ENCODE peak calls at places on chromosomes 5 and 9, in six cellular contexts. P is adrenal gland, B is stomach, V is uterus, Q is RWPE2, W is MM.1S. Z is an unnamed sample.

GRCh38 chr5:1441166-1441865 is 3.9 kb downstream of the SLC6A3 start:
- DNase-seq in P (no peak), B (no peak), V (no peak), Q (peak; percentile 70), W (no peak), Z (no peak)

GRCh38 chr9:5908918-5909317 is 18.2 kb downstream of the MLANA start:
- DNase-seq in P (no peak), B (no peak), V (no peak), Q (no peak), W (no peak), Z (no peak)

GRCh38 chr5:157449011-157449723 is 10.8 kb upstream of the NIPAL4 start:
- DNase-seq in P (peak; percentile 77), B (peak; percentile 80), V (peak; percentile 68), Q (no peak), W (no peak), Z (peak; percentile 76)

GRCh38 chr5:96966801-96967200 is 30.9 kb downstream of the LNPEP start:
- DNase-seq in P (no peak), B (no peak), V (no peak), Q (no peak), W (no peak), Z (no peak)

GRCh38 chr5:176731506-176732192 is 78.7 kb upstream of the UNC5A start:
- DNase-seq in P (no peak), B (no peak), V (no peak), Q (peak; percentile 48), W (no peak), Z (no peak)

GRCh38 chr5:19988447-19988846 is 447 bp upstream of the CDH18 start:
- DNase-seq in P (no peak), B (no peak), V (no peak), Q (no peak), W (no peak), Z (no peak)

GRCh38 chr5:74767579-74767913 is 497 bp downstream of the NSA2 start:
- DNase-seq in P (peak; percentile 71), B (no peak), V (no peak), Q (no peak), W (peak; percentile 20), Z (no peak)

GRCh38 chr5:72459089-72459661 is 48.0 kb downstream of the ZNF366 start:
- DNase-seq in P (no peak), B (no peak), V (no peak), Q (no peak), W (no peak), Z (no peak)

GRCh38 chr5:95730011-95730700 is 980 bp upstream of the RHOBTB3 start:
- DNase-seq in P (no peak), B (no peak), V (no peak), Q (no peak), W (no peak), Z (no peak)

GRCh38 chr5:55159763-55160492 is at the start of gene GPX8:
- DNase-seq in P (peak; percentile 24), B (no peak), V (peak; percentile 34), Q (no peak), W (peak; percentile 41), Z (no peak)

GRCh38 chr9:133523096-133523495 is 1.7 kb downstream of the MYMK start:
- DNase-seq in P (no peak), B (no peak), V (no peak), Q (no peak), W (no peak), Z (no peak)

GRCh38 chr5:176803943-176804498 is 6.3 kb upstream of the UNC5A start:
- DNase-seq in P (peak; percentile 15), B (no peak), V (no peak), Q (no peak), W (peak; percentile 46), Z (no peak)

GRCh38 chr9:124180557-124180956 is 77.2 kb upstream of the NEK6 start:
- DNase-seq in P (peak; percentile 41), B (peak; percentile 59), V (no peak), Q (no peak), W (no peak), Z (peak; percentile 78)

DNA sequence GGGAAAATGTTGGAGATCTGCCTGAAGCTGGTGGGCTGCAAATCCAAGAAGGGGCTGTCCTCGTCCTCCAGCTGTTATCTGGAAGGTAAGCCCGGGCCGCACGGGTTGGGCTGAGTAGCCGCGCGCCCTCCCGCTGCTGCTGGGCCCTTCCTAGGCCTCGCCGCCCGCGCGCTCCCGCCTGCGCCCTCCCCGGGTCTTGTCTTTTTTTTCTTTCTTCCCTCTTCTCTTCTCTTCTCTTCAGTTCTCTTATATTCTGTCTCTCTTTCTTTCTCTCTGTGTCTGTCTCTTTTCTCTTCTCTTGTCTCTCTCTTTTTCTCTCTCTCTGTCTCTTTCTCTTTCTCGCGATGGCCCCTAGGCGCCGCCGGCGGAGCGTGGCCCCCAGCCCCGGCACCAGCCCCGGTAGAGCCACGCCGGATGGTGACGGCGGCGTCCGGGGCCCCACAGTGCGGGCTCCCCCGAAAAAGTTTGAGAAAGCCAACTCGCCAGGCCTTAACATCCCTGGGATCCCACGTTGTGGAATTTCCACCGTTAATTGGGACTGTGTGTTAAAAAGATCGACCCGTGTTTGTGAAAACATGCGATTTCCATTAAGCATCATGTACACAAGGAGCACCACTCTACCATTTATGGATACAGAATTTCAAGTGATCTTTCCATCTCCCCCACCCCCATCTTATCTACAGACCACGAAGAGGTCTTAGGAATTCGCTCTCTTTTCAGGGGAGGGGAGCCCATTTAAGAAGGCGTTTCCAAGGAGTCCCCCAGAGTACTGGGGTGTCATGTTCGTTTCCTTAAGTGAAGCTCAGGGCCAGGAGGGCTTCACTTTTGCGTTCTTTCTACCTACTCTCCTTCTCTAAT is 616 bp downstream of the ABL1 start:
- DNase-seq in P (peak; percentile 63), B (peak; percentile 51), V (no peak), Q (no peak), W (no peak), Z (peak; percentile 80)
- H3K4me1 ChIP-seq in P (peaks cover 61% of the 10 kb centered on the region), B (peaks cover 43% of the 10 kb centered on the region), V (peaks cover 5% of the 10 kb centered on the region), Q (peaks cover 25% of the 10 kb centered on the region), W (no peaks in the 10 kb centered on the region), Z (peaks cover 8% of the 10 kb centered on the region)

DNA sequence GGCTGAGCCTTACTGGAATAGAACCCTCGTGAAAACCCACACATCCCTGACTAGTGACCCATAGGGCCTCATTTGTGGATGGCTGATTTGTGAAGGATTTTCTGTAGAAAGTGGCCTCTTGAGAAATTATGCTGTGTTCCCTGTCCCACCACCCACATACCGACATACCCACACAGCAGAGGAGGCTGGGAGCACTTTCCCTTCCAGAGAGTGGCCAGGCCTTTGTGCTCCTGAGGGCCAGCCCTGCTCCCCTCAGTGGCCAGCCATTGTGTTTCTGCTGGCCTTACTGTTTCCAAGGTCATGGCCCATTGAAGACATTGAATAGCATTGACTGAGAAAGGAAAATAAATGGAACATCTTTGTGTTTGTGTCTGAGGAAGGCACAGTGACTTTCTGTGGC is 29.6 kb downstream of the IL9 start:
- DNase-seq in P (no peak), B (no peak), V (no peak), Q (no peak), W (no peak), Z (no peak)
- H3K4me1 ChIP-seq in P (no peaks in the 10 kb centered on the region), B (no peaks in the 10 kb centered on the region), V (no peaks in the 10 kb centered on the region), Q (no peaks in the 10 kb centered on the region), W (no peaks in the 10 kb centered on the region), Z (no peaks in the 10 kb centered on the region)

DNA sequence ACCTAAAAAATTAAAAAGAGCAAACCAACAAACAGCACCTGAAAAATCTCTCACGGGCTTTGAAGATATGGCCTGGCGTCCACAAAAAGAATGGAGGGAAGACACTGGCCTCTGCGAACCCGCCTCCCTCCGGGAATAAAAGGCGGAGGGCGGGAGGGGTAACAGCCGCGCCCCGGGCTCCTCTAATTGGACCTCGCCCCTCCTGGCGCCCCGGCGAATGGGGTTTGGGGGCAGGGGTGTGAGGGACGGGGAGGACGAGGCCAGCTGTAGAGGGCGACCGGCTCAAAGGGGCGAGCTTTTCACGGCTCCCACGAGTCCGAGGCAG is 753 bp downstream of the FANCC start:
- DNase-seq in P (peak; percentile 74), B (peak; percentile 66), V (peak; percentile 47), Q (peak; percentile 85), W (peak; percentile 59), Z (peak; percentile 89)
- H3K4me1 ChIP-seq in P (peaks cover 16% of the 10 kb centered on the region), B (no peaks in the 10 kb centered on the region), V (no peaks in the 10 kb centered on the region), Q (peaks cover 15% of the 10 kb centered on the region), W (peaks cover 9% of the 10 kb centered on the region), Z (no peaks in the 10 kb centered on the region)

GRCh38 chr9:134535171-134535570 is 106.4 kb upstream of the COL5A1 start:
- DNase-seq in P (no peak), B (no peak), V (no peak), Q (no peak), W (no peak), Z (no peak)
- H3K4me1 ChIP-seq in P (no peaks in the 10 kb centered on the region), B (no peaks in the 10 kb centered on the region), V (no peaks in the 10 kb centered on the region), Q (peaks cover 3% of the 10 kb centered on the region), W (no peaks in the 10 kb centered on the region), Z (no peaks in the 10 kb centered on the region)

GRCh38 chr5:153256-153655 is 38.0 kb upstream of the LRRC14B start:
- DNase-seq in P (no peak), B (no peak), V (no peak), Q (no peak), W (no peak), Z (no peak)
- H3K4me1 ChIP-seq in P (no peaks in the 10 kb centered on the region), B (no peaks in the 10 kb centered on the region), V (no peaks in the 10 kb centered on the region), Q (peaks cover 4% of the 10 kb centered on the region), W (no peaks in the 10 kb centered on the region), Z (no peaks in the 10 kb centered on the region)